ENCODE peak calls at places on chromosomes 3 and 15, in four cellular contexts. L, B, Y and M are unnamed samples. For H3K4me1, the result is how much of the 10 kb centered on the place peaks cover.

GRCh38 chr3:85576091-85576690 is 617.4 kb downstream of the CADM2 start:
- DNase-seq in L (peak), Y (peak), B (peak), M (no peak)

GRCh38 chr15:67343206-67343605 is 88.6 kb downstream of the IQCH start:
- DNase-seq in L (no peak), B (no peak), Y (no peak), M (no peak)

GRCh38 chr15:59691194-59691805 is 2.2 kb upstream of the BNIP2 start:
- DNase-seq in B (peak), L (no peak), Y (peak), M (no peak)

GRCh38 chr3:13028010-13028821 is 45.0 kb downstream of the IQSEC1 start:
- DNase-seq in L (no peak), Y (no peak), B (no peak), M (no peak)

GRCh38 chr3:54745863-54746262 is 182.0 kb downstream of the LRTM1 start:
- DNase-seq in Y (no peak), L (no peak), B (no peak), M (no peak)

GRCh38 chr3:25468866-25469319 is 40.8 kb downstream of the RARB start:
- DNase-seq in B (peak), Y (peak), L (no peak), M (peak)

GRCh38 chr15:53739187-53739586 is 20.3 kb downstream of the WDR72 start:
- DNase-seq in Y (no peak), L (no peak), B (no peak), M (no peak)

GRCh38 chr3:106140471-106140870 is 271.7 kb upstream of the CBLB start:
- DNase-seq in Y (no peak), B (no peak), L (no peak), M (no peak)

GRCh38 chr3:50671331-50671730 is 3.4 kb upstream of the DOCK3 start:
- DNase-seq in Y (no peak), L (no peak), B (no peak), M (no peak)

GRCh38 chr3:105367063-105367405 is 325 bp downstream of the ALCAM start:
- DNase-seq in Y (peak), B (no peak), L (no peak), M (peak)

GRCh38 chr3:16369247-16369646 is 104.2 kb downstream of the OXNAD1 start:
- DNase-seq in Y (no peak), L (no peak), B (no peak), M (no peak)

GRCh38 chr3:13411186-13411860 is 8.8 kb downstream of the NUP210 start:
- DNase-seq in B (no peak), Y (no peak), L (no peak), M (no peak)

GRCh38 chr15:41832875-41833274 is 5.0 kb downstream of the JMJD7 start:
- DNase-seq in B (no peak), L (no peak), Y (no peak), M (no peak)

GRCh38 chr15:86061581-86061980 is 18.1 kb upstream of the AGBL1 start:
- DNase-seq in Y (no peak), B (no peak), L (no peak), M (no peak)

GRCh38 chr15:63493451-63493850 is 10.9 kb upstream of the USP3 start:
- DNase-seq in B (no peak), Y (no peak), L (no peak), M (no peak)

GRCh38 chr3:74119221-74119620 is 494.5 kb upstream of the PDZRN3 start:
- DNase-seq in Y (peak), B (no peak), L (no peak), M (no peak)

GRCh38 chr3:150922611-150923010 is 17.4 kb upstream of the MINDY4B start:
- DNase-seq in Y (no peak), L (peak), B (no peak), M (no peak)

GRCh38 chr15:40458495-40459371 is 12.1 kb upstream of the CHST14 start:
- DNase-seq in B (no peak), Y (no peak), L (no peak), M (no peak)

GRCh38 chr3:113454625-113455024 is 13.3 kb upstream of the CFAP44 start:
- DNase-seq in L (no peak), B (no peak), Y (no peak), M (no peak)

GRCh38 chr3:43894176-43895049 is 203.7 kb downstream of the ABHD5 start:
- DNase-seq in Y (peak), L (peak), B (peak), M (no peak)

GRCh38 chr3:129289201-129289921 is 10.7 kb downstream of the HMCES start:
- DNase-seq in L (no peak), Y (no peak), B (no peak), M (no peak)

DNA sequence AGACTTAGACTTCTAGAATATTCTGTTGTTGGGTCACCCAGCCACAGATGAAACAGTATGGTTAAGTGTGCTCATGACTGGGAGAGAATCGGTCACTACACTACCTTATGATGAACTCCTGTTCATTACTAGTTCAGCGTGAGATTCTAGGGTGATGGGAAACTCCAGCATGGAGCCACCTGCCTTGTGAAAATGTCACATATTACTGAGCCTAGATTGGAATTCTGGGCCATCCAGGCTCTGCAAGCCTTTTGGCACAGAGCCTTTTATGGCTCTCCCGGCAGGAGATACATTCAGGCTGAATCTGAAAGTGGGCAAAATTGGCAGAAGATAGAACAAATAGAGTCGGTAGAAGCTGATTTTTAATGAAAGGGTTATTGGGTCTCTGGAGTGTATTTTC is 19.0 kb downstream of the NANOGP8 start:
- DNase-seq in Y (no peak), B (no peak), L (no peak), M (no peak)
- H3K4me1 ChIP-seq in Y (under half), B (under half), L (under half), M (under half)

GRCh38 chr3:45701167-45701867 is 12.1 kb downstream of the SACM1L start:
- DNase-seq in B (no peak), L (no peak), Y (no peak), M (no peak)

GRCh38 chr3:45700570-45701073 is 11.4 kb downstream of the SACM1L start:
- DNase-seq in B (no peak), L (no peak), Y (no peak), M (no peak)

GRCh38 chr3:45704544-45704943 is 15.3 kb downstream of the SACM1L start:
- DNase-seq in B (no peak), Y (no peak), L (no peak), M (no peak)

GRCh38 chr3:45711936-45712335 is 22.7 kb downstream of the SACM1L start:
- DNase-seq in B (no peak), L (no peak), Y (no peak), M (no peak)

GRCh38 chr3:45706133-45706808 is 17.1 kb downstream of the SACM1L start:
- DNase-seq in B (no peak), L (no peak), Y (no peak), M (no peak)
- H3K4me1 ChIP-seq in B (under half), L (under half), Y (under half), M (under half)

DNA sequence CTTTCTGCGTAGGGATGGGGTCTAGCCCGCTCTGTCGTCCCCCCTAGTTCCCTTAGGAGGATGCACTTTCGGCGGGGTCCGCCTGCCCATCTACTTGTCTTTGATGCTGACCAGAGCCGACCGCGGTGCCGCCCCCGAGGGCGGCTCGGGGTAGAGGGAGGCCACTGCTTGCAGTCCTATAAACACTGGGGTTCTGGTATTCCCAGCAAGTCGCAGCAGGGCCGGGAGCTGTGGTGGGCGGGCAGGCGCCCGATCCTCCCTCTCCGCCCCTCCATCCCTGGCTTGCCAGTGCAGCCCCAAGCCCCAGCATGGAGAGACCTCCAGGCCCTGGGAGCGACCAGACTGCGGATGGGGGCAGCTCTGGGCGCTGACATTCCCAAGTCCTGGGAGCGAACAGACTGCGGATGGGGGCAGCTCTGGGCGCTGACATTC is 830 bp downstream of the SEMA4B start:
- DNase-seq in Y (no peak), L (peak), B (no peak), M (no peak)
- H3K4me1 ChIP-seq in Y (half or more), L (under half), B (half or more), M (half or more)

GRCh38 chr3:33273628-33274027 is 3.6 kb upstream of the FBXL2 start:
- DNase-seq in Y (no peak), L (no peak), B (no peak), M (no peak)

GRCh38 chr3:33278106-33278672 is 947 bp downstream of the FBXL2 start:
- DNase-seq in L (no peak), B (no peak), Y (peak), M (no peak)

DNA sequence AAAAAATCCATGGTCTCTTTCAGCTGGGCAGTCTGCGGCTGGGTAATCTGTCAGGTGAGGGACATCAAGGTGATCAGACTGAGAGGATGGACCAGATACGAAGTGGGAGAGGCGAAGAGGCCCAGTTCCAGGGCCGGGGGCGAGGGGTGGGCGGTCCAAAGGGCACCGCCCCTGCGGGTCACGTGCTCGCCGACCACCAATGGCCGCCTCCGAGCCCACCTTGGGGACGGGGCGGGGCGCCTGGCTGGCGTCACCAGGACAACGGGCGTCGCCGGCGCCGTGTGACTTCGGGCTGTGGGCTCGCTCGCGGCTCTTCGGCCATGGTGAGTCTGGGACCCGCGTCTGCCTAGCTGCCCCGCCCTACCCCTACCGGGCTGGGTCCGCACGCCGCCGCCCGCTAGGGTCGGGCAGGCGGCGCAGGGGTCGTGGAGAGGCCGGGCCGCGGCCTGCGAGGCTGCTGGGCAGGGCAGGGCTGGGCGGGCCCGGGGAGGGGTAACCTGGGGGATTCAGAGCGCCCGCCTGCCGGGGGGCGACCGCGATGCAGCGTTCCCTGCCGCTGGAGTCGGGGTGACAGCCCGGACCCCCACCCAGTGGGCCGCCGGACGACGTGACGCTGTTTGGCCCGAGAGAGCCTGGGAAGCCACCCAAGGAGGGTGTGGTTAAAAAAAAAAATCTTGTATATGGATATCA is at the start of gene FBXL2:
- DNase-seq in L (peak), Y (peak), B (peak), M (no peak)
- H3K4me1 ChIP-seq in L (under half), Y (under half), B (under half), M (under half)